ENCODE peak calls at places on chromosomes 12 and 14, in seven cellular contexts. V is cardiac muscle cell, S is GM23248, R is stomach, A is fibroblast of lung, Z is IMR-90, K is HFF-Myc. Q is an unnamed sample.
A peak's percentile ranks its signal among the peaks of the same experiment; 100 is the strongest.

GRCh38 chr14:99232406-99233214 is 39.4 kb downstream of the BCL11B start:
- DNase-seq in V (no peak), S (no peak), R (no peak), A (no peak), Z (no peak), K (no peak), Q (no peak)

GRCh38 chr14:72904218-72904617 is 10.3 kb upstream of the DPF3 start:
- DNase-seq in V (no peak), S (no peak), R (no peak), A (no peak), Z (no peak), K (no peak), Q (no peak)

GRCh38 chr14:28813810-28814209 is 47.2 kb downstream of the FOXG1 start:
- DNase-seq in V (no peak), S (peak; percentile 13), R (no peak), A (no peak), Z (no peak), K (no peak), Q (no peak)

GRCh38 chr12:94148841-94149780 is 734 bp downstream of the PLXNC1 start:
- DNase-seq in V (peak; percentile 64), S (peak; percentile 57), R (peak; percentile 33), A (peak; percentile 49), Z (peak; percentile 23), K (no peak), Q (no peak)

GRCh38 chr14:21528381-21529348 is 2.5 kb upstream of the SALL2 start:
- DNase-seq in V (no peak), S (no peak), R (no peak), A (peak; percentile 45), Z (peak; percentile 52), K (no peak), Q (no peak)

GRCh38 chr12:132423251-132424117 is 66.5 kb upstream of the FBRSL1 start:
- DNase-seq in V (no peak), S (peak; percentile 31), R (no peak), A (no peak), Z (no peak), K (no peak), Q (no peak)

GRCh38 chr14:36227802-36228201 is 51.3 kb upstream of the PTCSC3 start:
- DNase-seq in V (no peak), S (no peak), R (peak; percentile 37), A (no peak), Z (peak; percentile 52), K (no peak), Q (no peak)

GRCh38 chr12:114866331-114866730 is 182.4 kb upstream of the TBX3 start:
- DNase-seq in V (no peak), S (no peak), R (no peak), A (no peak), Z (no peak), K (no peak), Q (no peak)

GRCh38 chr12:63955831-63956685 is 111.6 kb downstream of the SRGAP1 start:
- DNase-seq in V (no peak), S (peak; percentile 80), R (no peak), A (peak; percentile 92), Z (peak; percentile 76), K (no peak), Q (peak; percentile 10)

GRCh38 chr14:100731011-100731670 is 4.4 kb downstream of the DLK1 start:
- DNase-seq in V (no peak), S (no peak), R (no peak), A (no peak), Z (no peak), K (no peak), Q (no peak)

GRCh38 chr14:22651586-22651985 is 7.4 kb upstream of the OR6J1 start:
- DNase-seq in V (no peak), S (peak; percentile 20), R (no peak), A (no peak), Z (no peak), K (no peak), Q (no peak)

GRCh38 chr14:51657762-51658161 is 6.1 kb downstream of the FRMD6 start:
- DNase-seq in V (no peak), S (peak; percentile 81), R (no peak), A (no peak), Z (peak; percentile 61), K (no peak), Q (no peak)

GRCh38 chr14:80585506-80585835 is 356.1 kb downstream of the CEP128 start:
- DNase-seq in V (peak; percentile 9), S (no peak), R (no peak), A (no peak), Z (no peak), K (no peak), Q (no peak)

GRCh38 chr14:95946867-95947266 is 70.2 kb downstream of the TUNAR start:
- DNase-seq in V (no peak), S (no peak), R (no peak), A (no peak), Z (no peak), K (no peak), Q (no peak)

GRCh38 chr14:70821916-70822705 is 12.8 kb upstream of the MAP3K9 start:
- DNase-seq in V (peak; percentile 62), S (peak; percentile 87), R (peak; percentile 56), A (peak; percentile 28), Z (peak; percentile 35), K (no peak), Q (no peak)

GRCh38 chr14:94897092-94897491 is 127.2 kb upstream of the GSC start:
- DNase-seq in V (no peak), S (peak; percentile 73), R (no peak), A (no peak), Z (no peak), K (no peak), Q (no peak)

GRCh38 chr12:7162691-7163114 is 26.8 kb upstream of the PEX5 start:
- DNase-seq in V (peak; percentile 65), S (peak; percentile 54), R (peak; percentile 50), A (no peak), Z (no peak), K (no peak), Q (no peak)

GRCh38 chr12:13099910-13100609 is 3.4 kb downstream of the GSG1 start:
- DNase-seq in V (no peak), S (no peak), R (no peak), A (peak; percentile 11), Z (no peak), K (no peak), Q (no peak)

GRCh38 chr12:54588110-54588831 is at the start of gene PPP1R1A:
- DNase-seq in V (peak; percentile 83), S (peak; percentile 18), R (peak; percentile 51), A (no peak), Z (no peak), K (no peak), Q (no peak)

GRCh38 chr14:36988568-36988967 is 183.8 kb downstream of the SLC25A21 start:
- DNase-seq in V (no peak), S (peak; percentile 44), R (no peak), A (peak; percentile 4), Z (peak; percentile 67), K (no peak), Q (no peak)

GRCh38 chr12:6914246-6914947 is at the start of gene ENO2:
- DNase-seq in V (peak; percentile 80), S (peak; percentile 92), R (peak; percentile 68), A (peak; percentile 58), Z (peak; percentile 63), K (no peak), Q (no peak)

GRCh38 chr12:43104524-43104923 is 447.5 kb downstream of the ADAMTS20 start:
- DNase-seq in V (peak; percentile 40), S (peak; percentile 56), R (no peak), A (peak; percentile 15), Z (peak; percentile 64), K (peak; percentile 40), Q (no peak)

GRCh38 chr14:50808053-50808452 is 22.9 kb downstream of the NIN start:
- DNase-seq in V (no peak), S (no peak), R (no peak), A (no peak), Z (no peak), K (no peak), Q (no peak)

GRCh38 chr14:102608064-102608446 is 15.6 kb downstream of the RCOR1 start:
- DNase-seq in V (no peak), S (no peak), R (no peak), A (no peak), Z (no peak), K (no peak), Q (no peak)
- H3K4me3 ChIP-seq in V (no peak overlapping the region), S (no peak overlapping the region), R (no peak overlapping the region), A (no peak overlapping the region), Z (no peak overlapping the region), K (no peak overlapping the region), Q (no peak overlapping the region)

DNA sequence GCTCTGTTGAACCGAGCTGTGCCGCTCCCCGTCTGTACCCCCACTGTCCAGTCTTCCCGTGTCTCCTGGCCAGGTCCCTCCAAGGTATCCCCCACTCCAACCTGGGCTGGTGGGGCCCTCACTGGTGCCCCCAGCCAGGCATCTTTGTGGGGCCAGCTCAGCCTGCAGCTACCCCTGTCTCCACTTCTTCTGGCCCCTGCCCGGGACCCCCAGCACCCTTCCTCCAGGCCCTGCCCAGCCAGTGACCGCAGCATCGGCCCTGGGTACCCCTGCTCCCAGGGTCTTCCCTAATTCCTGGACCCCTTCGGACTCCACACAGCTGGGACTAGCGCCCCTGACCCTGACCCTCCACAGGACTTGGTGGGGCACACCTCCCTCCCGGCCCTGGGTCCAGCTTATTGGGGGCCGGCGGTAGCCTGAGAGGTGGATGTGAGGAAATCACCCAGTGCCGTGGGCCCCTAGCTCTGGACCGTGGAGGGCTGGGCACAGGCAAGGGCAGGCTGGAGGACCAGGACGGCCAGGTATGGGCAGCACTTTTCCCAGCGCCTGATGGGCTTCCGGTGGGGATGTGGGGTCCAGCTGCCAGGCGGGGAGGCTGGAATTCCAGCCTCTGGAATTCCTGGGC is 4.1 kb upstream of the CRIP1 start:
- DNase-seq in V (no peak), S (no peak), R (no peak), A (no peak), Z (no peak), K (no peak), Q (no peak)
- H3K4me3 ChIP-seq in V (no peak overlapping the region), S (no peak overlapping the region), R (no peak overlapping the region), A (no peak overlapping the region), Z (no peak overlapping the region), K (no peak overlapping the region), Q (no peak overlapping the region)

DNA sequence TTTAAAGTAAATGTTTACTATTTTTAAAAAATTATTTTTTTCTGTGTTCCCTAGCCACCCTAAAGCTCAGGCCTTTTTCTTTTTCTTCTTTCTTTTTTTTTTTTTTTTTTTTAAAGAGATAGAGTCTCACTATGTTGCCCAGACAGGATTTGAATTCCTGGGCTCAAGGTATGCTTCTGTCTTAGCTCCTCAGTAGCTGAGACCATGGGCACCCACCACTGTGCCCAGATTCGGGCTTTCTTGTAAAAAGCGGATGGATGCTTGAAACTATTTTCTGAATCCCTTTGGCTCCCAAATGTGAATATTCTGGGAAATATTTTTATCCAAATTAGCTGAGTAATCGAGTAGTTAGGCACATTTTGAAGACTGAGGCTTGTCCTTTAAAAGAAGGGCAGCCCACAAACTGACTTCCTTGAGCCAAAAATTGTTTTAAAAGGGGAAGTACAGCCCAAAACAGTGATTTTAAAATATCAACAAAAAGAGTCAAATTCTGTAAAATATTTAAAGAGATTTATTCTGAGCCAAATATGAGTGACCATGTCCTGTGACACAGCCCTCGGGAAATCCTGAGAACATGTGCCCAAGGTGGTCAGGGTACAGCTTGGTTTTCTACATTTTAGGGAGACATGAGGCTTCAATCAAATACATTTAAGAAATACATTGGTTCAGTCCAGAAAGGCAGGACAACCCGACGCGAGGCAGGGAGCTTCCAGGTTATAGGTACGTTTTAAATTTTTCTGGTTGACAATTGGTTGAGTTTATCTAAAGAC is 28.8 kb upstream of the HIGD1C start:
- DNase-seq in V (no peak), S (peak; percentile 41), R (no peak), A (no peak), Z (no peak), K (no peak), Q (no peak)
- H3K4me3 ChIP-seq in V (no peak overlapping the region), S (peak overlapping the region; percentile 73), R (peak overlapping the region; percentile 87), A (peak overlapping the region; percentile 13), Z (no peak overlapping the region), K (peak overlapping the region; percentile 52), Q (no peak overlapping the region)

GRCh38 chr12:55717397-55718007 is 1.7 kb downstream of the BLOC1S1 start:
- DNase-seq in V (no peak), S (peak; percentile 74), R (no peak), A (peak; percentile 49), Z (peak; percentile 86), K (no peak), Q (no peak)
- H3K4me3 ChIP-seq in V (no peak overlapping the region), S (peak overlapping the region; percentile 85), R (peak overlapping the region; percentile 56), A (peak overlapping the region; percentile 53), Z (no peak overlapping the region), K (peak overlapping the region; percentile 70), Q (peak overlapping the region; percentile 61)